ENCODE peak calls at places on chromosome 10, in nine cellular contexts. Y is uterus, F is tibial nerve, D is breast epithelium, S is transverse colon, P is body of pancreas, H is A549, W is ovary, J is heart left ventricle. C is an unnamed sample.
A peak's percentile ranks its signal among the peaks of the same experiment; 100 is the strongest.

GRCh38 chr10:124736491-124737136 is 7.6 kb downstream of the FAM53B start:
- DNase-seq in Y (peak; percentile 86), F (peak; percentile 64), D (peak; percentile 46), S (peak; percentile 86), P (peak; percentile 81), H (peak; percentile 36), W (peak; percentile 95), J (peak; percentile 94), C (no peak)

GRCh38 chr10:92640110-92640509 is 47.2 kb downstream of the KIF11 start:
- DNase-seq in Y (no peak), F (no peak), D (no peak), S (no peak), P (no peak), H (peak; percentile 41), W (no peak), J (no peak), C (no peak)

GRCh38 chr10:127990846-127991542 is 84.1 kb downstream of the PTPRE start:
- DNase-seq in Y (no peak), F (no peak), D (no peak), S (no peak), P (no peak), H (peak; percentile 22), W (no peak), J (no peak), C (no peak)

GRCh38 chr10:122190553-122190952 is 80.5 kb upstream of the BTBD16 start:
- DNase-seq in Y (no peak), F (no peak), D (no peak), S (peak; percentile 26), P (no peak), H (no peak), W (no peak), J (no peak), C (no peak)

GRCh38 chr10:88120075-88120474 is 256.6 kb downstream of the PTEN start:
- DNase-seq in Y (no peak), F (no peak), D (no peak), S (no peak), P (no peak), H (no peak), W (no peak), J (no peak), C (no peak)

GRCh38 chr10:19730848-19731247 is 85.4 kb upstream of the PLXDC2 start:
- DNase-seq in Y (no peak), F (no peak), D (no peak), S (no peak), P (no peak), H (no peak), W (no peak), J (no peak), C (no peak)

GRCh38 chr10:29858352-29859267 is 200.8 kb downstream of the JCAD start:
- DNase-seq in Y (peak; percentile 63), F (no peak), D (peak; percentile 68), S (peak; percentile 60), P (peak; percentile 68), H (peak; percentile 75), W (peak; percentile 69), J (peak; percentile 78), C (no peak)

GRCh38 chr10:4652111-4653010 is 173.6 kb upstream of the AKR1E2 start:
- DNase-seq in Y (no peak), F (no peak), D (no peak), S (no peak), P (no peak), H (no peak), W (no peak), J (no peak), C (no peak)

GRCh38 chr10:94240901-94241300 is 121.8 kb downstream of the NOC3L start:
- DNase-seq in Y (no peak), F (no peak), D (no peak), S (no peak), P (no peak), H (no peak), W (no peak), J (no peak), C (no peak)

GRCh38 chr10:11884706-11885423 is 61.7 kb downstream of the PROSER2 start:
- DNase-seq in Y (no peak), F (no peak), D (no peak), S (no peak), P (no peak), H (no peak), W (no peak), J (no peak), C (no peak)

GRCh38 chr10:64091889-64092288 is 570.7 kb downstream of the REEP3 start:
- DNase-seq in Y (no peak), F (no peak), D (no peak), S (no peak), P (no peak), H (peak; percentile 3), W (no peak), J (no peak), C (no peak)

GRCh38 chr10:78937800-78938694 is 130.7 kb upstream of the ZMIZ1 start:
- DNase-seq in Y (no peak), F (no peak), D (no peak), S (no peak), P (no peak), H (no peak), W (no peak), J (no peak), C (peak; percentile 32)

GRCh38 chr10:114607358-114607998 is 50.6 kb downstream of the ABLIM1 start:
- DNase-seq in Y (no peak), F (peak; percentile 27), D (no peak), S (no peak), P (no peak), H (no peak), W (no peak), J (no peak), C (no peak)

GRCh38 chr10:132390455-132391371 is 6.3 kb upstream of the PWWP2B start:
- DNase-seq in Y (peak; percentile 14), F (no peak), D (no peak), S (peak; percentile 4), P (no peak), H (no peak), W (no peak), J (no peak), C (no peak)

GRCh38 chr10:62159357-62159756 is 109.3 kb downstream of the RTKN2 start:
- DNase-seq in Y (no peak), F (no peak), D (no peak), S (no peak), P (no peak), H (no peak), W (no peak), J (no peak), C (no peak)

GRCh38 chr10:126014309-126014708 is 117.9 kb downstream of the FANK1 start:
- DNase-seq in Y (no peak), F (no peak), D (no peak), S (no peak), P (no peak), H (no peak), W (no peak), J (no peak), C (no peak)

GRCh38 chr10:49585387-49585786 is 24.7 kb upstream of the SLC18A3 start:
- DNase-seq in Y (no peak), F (no peak), D (no peak), S (no peak), P (no peak), H (no peak), W (no peak), J (no peak), C (no peak)

GRCh38 chr10:71252195-71252594 is 39.8 kb downstream of the UNC5B start:
- DNase-seq in Y (no peak), F (no peak), D (no peak), S (peak; percentile 87), P (no peak), H (no peak), W (no peak), J (no peak), C (no peak)
- TF ChIP-seq POLR2A in Y (no peak), F (no peak), D (no peak), S (peak; percentile 43), P (no peak), H (no peak), W (no peak), J (no peak), C (no peak)

GRCh38 chr10:38010150-38010903 is at the start of gene ZNF33A:
- DNase-seq in Y (peak; percentile 90), F (peak; percentile 72), D (peak; percentile 88), S (peak; percentile 95), P (peak; percentile 96), H (peak; percentile 96), W (peak; percentile 92), J (peak; percentile 95), C (peak; percentile 86)
- TF ChIP-seq POLR2A in Y (peak; percentile 62), F (peak; percentile 18), D (no peak), S (no peak), P (peak; percentile 78), H (peak; percentile 74), W (peak; percentile 35), J (no peak), C (peak; percentile 72)

DNA sequence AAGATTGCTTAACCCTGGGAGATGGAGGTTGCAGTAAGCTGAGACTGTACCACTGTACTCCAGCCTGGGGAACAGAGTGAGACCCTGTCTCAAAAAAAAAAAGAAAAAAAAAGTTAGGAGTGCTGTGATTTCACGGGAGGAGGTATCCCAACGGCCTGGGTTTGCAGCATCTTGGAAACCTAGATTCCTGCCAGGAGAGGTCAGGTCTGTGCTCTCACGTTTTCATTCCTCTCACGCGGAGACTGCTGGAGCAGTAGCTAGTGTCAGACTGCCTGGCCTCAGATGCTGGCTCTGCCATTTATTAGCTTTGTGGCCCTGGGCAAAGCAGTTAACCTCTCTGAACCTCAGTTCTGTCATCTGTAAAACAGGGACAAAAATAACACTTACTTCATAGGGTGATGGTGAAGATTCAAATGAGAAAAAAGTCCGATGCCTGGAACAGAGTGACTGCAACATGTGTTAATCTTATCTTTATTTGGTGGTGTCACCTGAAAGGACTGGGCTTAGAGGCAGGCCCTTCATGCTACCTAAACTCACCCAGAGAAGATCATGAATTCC is 94.9 kb downstream of the GAD2 start:
- DNase-seq in Y (no peak), F (no peak), D (no peak), S (no peak), P (no peak), H (peak; percentile 18), W (no peak), J (no peak), C (no peak)
- TF ChIP-seq POLR2A in Y (no peak), F (no peak), D (no peak), S (no peak), P (no peak), H (no peak), W (no peak), J (no peak), C (no peak)

GRCh38 chr10:30940279-30940678 is 91.4 kb downstream of the ZNF438 start:
- DNase-seq in Y (no peak), F (no peak), D (no peak), S (no peak), P (no peak), H (no peak), W (no peak), J (no peak), C (no peak)

GRCh38 chr10:30943451-30943850 is 88.2 kb downstream of the ZNF438 start:
- DNase-seq in Y (no peak), F (no peak), D (no peak), S (no peak), P (no peak), H (no peak), W (no peak), J (no peak), C (no peak)

GRCh38 chr10:30935078-30935477 is 96.6 kb downstream of the ZNF438 start:
- DNase-seq in Y (no peak), F (no peak), D (no peak), S (no peak), P (no peak), H (no peak), W (no peak), J (no peak), C (no peak)

DNA sequence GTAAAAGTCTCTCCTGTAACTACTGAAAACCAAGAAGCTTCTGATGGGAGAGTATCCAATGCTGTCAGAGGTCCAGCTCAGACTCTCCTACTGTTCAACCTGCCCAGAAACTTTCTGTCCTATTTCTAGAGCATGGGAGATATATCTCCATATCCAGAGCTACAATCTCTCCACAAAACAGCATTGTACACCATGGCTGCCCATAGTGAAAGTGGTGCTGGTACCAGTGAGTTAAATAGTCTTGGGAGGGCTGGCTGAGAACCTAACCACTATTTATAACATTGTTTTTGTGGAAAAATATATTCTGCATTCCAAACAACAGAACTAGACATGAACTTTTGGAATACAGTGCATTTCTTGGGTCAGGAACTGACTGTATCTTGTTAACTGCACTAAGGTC is 92.0 kb downstream of the ZNF438 start:
- DNase-seq in Y (no peak), F (no peak), D (no peak), S (no peak), P (no peak), H (no peak), W (no peak), J (no peak), C (no peak)
- TF ChIP-seq POLR2A in Y (no peak), F (no peak), D (no peak), S (no peak), P (no peak), H (no peak), W (no peak), J (no peak), C (no peak)

C was measured in erythroblast.